ENCODE peak calls at places on chromosome 9, in nine cellular contexts. One of them, this sample, is unnamed.

GRCh38 chr9:7117676-7118561 is 360.1 kb downstream of the KDM4C start:
- DNase-seq in astrocyte of the spinal cord: peak; percentile 35
- DNase-seq in left ventricle myocardium inferior: no peak
- DNase-seq in PC-9: no peak
- DNase-seq in cardiac muscle cell: no peak
- DNase-seq in cardiac fibroblast: peak; percentile 46
- DNase-seq in fibroblast of pulmonary artery: peak; percentile 48
- DNase-seq in psoas muscle: no peak
- DNase-seq in pancreas: no peak
- DNase-seq in this sample: peak; percentile 69

GRCh38 chr9:28318515-28318914 is 745.2 kb upstream of the C9orf72 start:
- DNase-seq in astrocyte of the spinal cord: no peak
- DNase-seq in left ventricle myocardium inferior: no peak
- DNase-seq in PC-9: no peak
- DNase-seq in cardiac muscle cell: no peak
- DNase-seq in cardiac fibroblast: no peak
- DNase-seq in fibroblast of pulmonary artery: no peak
- DNase-seq in psoas muscle: no peak
- DNase-seq in pancreas: no peak
- DNase-seq in this sample: no peak

GRCh38 chr9:19411316-19411715 is 2.5 kb downstream of the ACER2 start:
- DNase-seq in astrocyte of the spinal cord: no peak
- DNase-seq in left ventricle myocardium inferior: no peak
- DNase-seq in PC-9: no peak
- DNase-seq in cardiac muscle cell: no peak
- DNase-seq in cardiac fibroblast: peak; percentile 47
- DNase-seq in fibroblast of pulmonary artery: peak; percentile 56
- DNase-seq in psoas muscle: no peak
- DNase-seq in pancreas: no peak
- DNase-seq in this sample: peak; percentile 84

GRCh38 chr9:34637356-34638137 is at the start of gene SIGMAR1:
- DNase-seq in astrocyte of the spinal cord: peak; percentile 93
- DNase-seq in left ventricle myocardium inferior: peak; percentile 94
- DNase-seq in PC-9: peak; percentile 89
- DNase-seq in cardiac muscle cell: peak; percentile 94
- DNase-seq in cardiac fibroblast: peak; percentile 95
- DNase-seq in fibroblast of pulmonary artery: peak; percentile 92
- DNase-seq in psoas muscle: peak; percentile 97
- DNase-seq in pancreas: peak; percentile 96
- DNase-seq in this sample: peak; percentile 94

GRCh38 chr9:76817489-76817888 is 53.3 kb downstream of the PCA3 start:
- DNase-seq in astrocyte of the spinal cord: peak; percentile 71
- DNase-seq in left ventricle myocardium inferior: no peak
- DNase-seq in PC-9: no peak
- DNase-seq in cardiac muscle cell: no peak
- DNase-seq in cardiac fibroblast: peak; percentile 36
- DNase-seq in fibroblast of pulmonary artery: peak; percentile 53
- DNase-seq in psoas muscle: no peak
- DNase-seq in pancreas: no peak
- DNase-seq in this sample: peak; percentile 81

GRCh38 chr9:20636883-20637440 is 14.7 kb upstream of the MLLT3 start:
- DNase-seq in astrocyte of the spinal cord: peak; percentile 37
- DNase-seq in left ventricle myocardium inferior: no peak
- DNase-seq in PC-9: no peak
- DNase-seq in cardiac muscle cell: no peak
- DNase-seq in cardiac fibroblast: peak; percentile 49
- DNase-seq in fibroblast of pulmonary artery: peak; percentile 65
- DNase-seq in psoas muscle: no peak
- DNase-seq in pancreas: no peak
- DNase-seq in this sample: peak; percentile 68

GRCh38 chr9:110875275-110875674 is 163.0 kb downstream of the LPAR1 start:
- DNase-seq in astrocyte of the spinal cord: no peak
- DNase-seq in left ventricle myocardium inferior: peak; percentile 32
- DNase-seq in PC-9: no peak
- DNase-seq in cardiac muscle cell: peak; percentile 8
- DNase-seq in cardiac fibroblast: no peak
- DNase-seq in fibroblast of pulmonary artery: no peak
- DNase-seq in psoas muscle: peak; percentile 61
- DNase-seq in pancreas: no peak
- DNase-seq in this sample: no peak

GRCh38 chr9:3256571-3256970 is 269.2 kb downstream of the RFX3 start:
- DNase-seq in astrocyte of the spinal cord: no peak
- DNase-seq in left ventricle myocardium inferior: no peak
- DNase-seq in PC-9: no peak
- DNase-seq in cardiac muscle cell: no peak
- DNase-seq in cardiac fibroblast: no peak
- DNase-seq in fibroblast of pulmonary artery: no peak
- DNase-seq in psoas muscle: no peak
- DNase-seq in pancreas: no peak
- DNase-seq in this sample: no peak

GRCh38 chr9:131270171-131271015 is 5.9 kb downstream of the FAM78A start:
- DNase-seq in astrocyte of the spinal cord: no peak
- DNase-seq in left ventricle myocardium inferior: peak; percentile 85
- DNase-seq in PC-9: no peak
- DNase-seq in cardiac muscle cell: no peak
- DNase-seq in cardiac fibroblast: peak; percentile 30
- DNase-seq in fibroblast of pulmonary artery: peak; percentile 44
- DNase-seq in psoas muscle: peak; percentile 90
- DNase-seq in pancreas: no peak
- DNase-seq in this sample: no peak

DNA sequence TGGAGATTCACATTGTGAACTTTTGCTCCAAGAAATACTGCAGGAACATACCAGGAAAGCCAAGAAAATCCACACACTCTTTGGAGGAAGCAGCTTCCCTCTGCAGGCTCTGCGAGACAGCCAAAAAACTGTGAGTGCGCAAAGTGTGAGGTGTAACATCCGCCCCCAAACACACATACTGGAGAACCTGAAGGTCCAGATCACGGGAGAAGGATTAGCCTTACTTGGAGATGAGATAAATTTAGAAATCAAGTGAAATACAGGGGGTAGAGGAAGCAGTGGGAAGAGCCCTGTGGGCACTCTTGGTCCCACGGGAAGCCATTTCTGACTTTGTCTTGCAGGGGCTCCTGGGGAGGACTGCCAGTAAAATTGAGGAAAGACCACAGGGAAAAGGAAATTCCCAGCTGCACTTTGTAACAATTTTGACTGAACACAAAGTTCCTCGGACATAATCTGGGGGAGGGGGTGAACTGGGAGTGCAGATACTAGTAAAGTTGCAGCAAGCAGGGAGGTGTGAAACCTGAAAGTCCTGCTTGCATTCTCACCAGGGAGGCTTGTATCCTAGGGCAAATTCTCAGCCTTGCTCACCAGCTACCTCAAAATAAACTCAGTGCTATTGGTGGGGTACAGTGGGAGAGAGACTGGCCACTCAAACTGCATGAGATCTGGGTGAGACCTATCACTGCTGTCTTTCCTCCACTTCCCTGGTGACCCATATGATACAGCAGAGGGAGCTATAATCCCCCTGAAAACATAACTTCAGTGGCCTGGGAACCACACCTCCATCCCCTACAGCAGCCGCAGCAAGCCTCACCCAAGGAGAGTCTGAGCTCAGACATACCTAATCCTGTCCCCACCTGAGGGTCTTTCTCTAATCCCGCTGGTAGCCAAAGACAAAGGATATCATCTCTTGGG is 109.1 kb downstream of the ALDH1A1 start:
- DNase-seq in astrocyte of the spinal cord: no peak
- DNase-seq in left ventricle myocardium inferior: no peak
- DNase-seq in PC-9: no peak
- DNase-seq in cardiac muscle cell: no peak
- DNase-seq in cardiac fibroblast: peak; percentile 11
- DNase-seq in fibroblast of pulmonary artery: no peak
- DNase-seq in psoas muscle: no peak
- DNase-seq in pancreas: no peak
- DNase-seq in this sample: peak; percentile 13
- TF ChIP-seq CTCF in astrocyte of the spinal cord: no peak
- TF ChIP-seq CTCF in left ventricle myocardium inferior: no peak
- TF ChIP-seq CTCF in PC-9: peak; percentile 44
- TF ChIP-seq CTCF in cardiac muscle cell: peak; percentile 31
- TF ChIP-seq CTCF in cardiac fibroblast: peak; percentile 6
- TF ChIP-seq CTCF in fibroblast of pulmonary artery: peak; percentile 19
- TF ChIP-seq CTCF in psoas muscle: no peak
- TF ChIP-seq CTCF in pancreas: no peak
- TF ChIP-seq CTCF in this sample: peak; percentile 33

DNA sequence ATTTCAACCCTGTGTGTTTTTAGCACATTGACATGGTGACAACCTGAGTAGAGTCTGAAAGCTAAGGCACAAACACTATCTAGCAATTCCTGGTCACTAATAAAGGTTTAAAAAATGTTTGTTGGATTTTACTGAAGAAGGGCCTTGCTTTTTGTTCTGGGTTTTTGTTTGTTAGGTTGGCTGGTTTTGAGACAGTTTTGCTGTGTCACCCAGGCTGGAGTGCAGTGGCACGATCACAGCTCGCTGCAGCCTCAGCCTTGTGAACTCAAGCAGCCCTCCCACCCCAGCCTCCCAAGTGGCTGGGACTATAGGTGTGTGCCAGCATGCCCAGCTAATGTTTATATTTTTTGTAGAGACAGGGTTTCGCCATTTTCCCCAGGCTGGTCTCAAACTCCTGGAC is 39.0 kb downstream of the PRKACG start:
- DNase-seq in astrocyte of the spinal cord: no peak
- DNase-seq in left ventricle myocardium inferior: no peak
- DNase-seq in PC-9: no peak
- DNase-seq in cardiac muscle cell: peak; percentile 23
- DNase-seq in cardiac fibroblast: no peak
- DNase-seq in fibroblast of pulmonary artery: no peak
- DNase-seq in psoas muscle: no peak
- DNase-seq in pancreas: no peak
- DNase-seq in this sample: no peak
- H3K4me3 ChIP-seq in astrocyte of the spinal cord: no peak overlapping the region
- H3K4me3 ChIP-seq in left ventricle myocardium inferior: peak overlapping the region; percentile 61
- H3K4me3 ChIP-seq in PC-9: no peak overlapping the region
- H3K4me3 ChIP-seq in cardiac muscle cell: no peak overlapping the region
- H3K4me3 ChIP-seq in cardiac fibroblast: no peak overlapping the region
- H3K4me3 ChIP-seq in fibroblast of pulmonary artery: no peak overlapping the region
- H3K4me3 ChIP-seq in psoas muscle: peak overlapping the region; percentile 30
- H3K4me3 ChIP-seq in pancreas: no peak overlapping the region
- H3K4me3 ChIP-seq in this sample: no peak overlapping the region

DNA sequence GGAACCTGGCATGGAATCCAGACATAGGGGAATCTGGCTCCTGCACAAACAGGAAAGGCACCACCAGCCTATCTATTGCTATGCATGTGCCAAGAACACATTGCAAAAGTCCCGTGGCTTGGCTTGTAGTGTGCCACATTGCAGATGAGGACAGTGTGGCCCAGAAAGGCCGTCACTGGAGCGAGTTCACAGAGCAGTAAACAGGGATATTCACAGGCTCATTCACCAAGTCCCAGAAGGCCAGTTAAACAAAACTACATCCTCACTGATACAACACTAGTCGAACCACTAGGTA is 39.6 kb upstream of the TRIM32 start:
- DNase-seq in astrocyte of the spinal cord: no peak
- DNase-seq in left ventricle myocardium inferior: peak; percentile 56
- DNase-seq in PC-9: no peak
- DNase-seq in cardiac muscle cell: no peak
- DNase-seq in cardiac fibroblast: no peak
- DNase-seq in fibroblast of pulmonary artery: no peak
- DNase-seq in psoas muscle: peak; percentile 83
- DNase-seq in pancreas: no peak
- DNase-seq in this sample: no peak
- TF ChIP-seq CTCF in astrocyte of the spinal cord: no peak
- TF ChIP-seq CTCF in left ventricle myocardium inferior: peak; percentile 1
- TF ChIP-seq CTCF in PC-9: peak; percentile 13
- TF ChIP-seq CTCF in cardiac muscle cell: no peak
- TF ChIP-seq CTCF in cardiac fibroblast: no peak
- TF ChIP-seq CTCF in fibroblast of pulmonary artery: no peak
- TF ChIP-seq CTCF in psoas muscle: no peak
- TF ChIP-seq CTCF in pancreas: no peak
- TF ChIP-seq CTCF in this sample: no peak

DNA sequence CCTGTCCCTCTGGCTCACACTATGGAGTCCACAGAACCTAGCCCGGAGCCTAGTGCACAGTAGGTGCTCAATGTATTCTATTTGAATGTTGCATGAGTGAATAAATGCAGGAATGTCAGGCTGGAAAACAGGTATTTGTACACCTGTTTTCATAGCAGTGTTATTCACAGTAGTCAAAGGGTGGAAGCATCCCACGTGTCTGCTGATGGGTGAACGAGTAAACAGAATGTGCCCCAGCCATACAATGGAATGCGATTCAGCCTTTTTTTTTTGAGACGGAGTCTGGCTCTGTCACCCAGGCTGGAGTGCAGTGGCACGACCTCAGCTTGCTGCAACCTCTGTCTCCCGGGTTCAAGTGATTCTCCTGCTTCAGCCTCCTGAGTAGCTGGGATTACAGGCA is 31.5 kb upstream of the IER5L start:
- DNase-seq in astrocyte of the spinal cord: no peak
- DNase-seq in left ventricle myocardium inferior: no peak
- DNase-seq in PC-9: peak; percentile 27
- DNase-seq in cardiac muscle cell: no peak
- DNase-seq in cardiac fibroblast: no peak
- DNase-seq in fibroblast of pulmonary artery: no peak
- DNase-seq in psoas muscle: no peak
- DNase-seq in pancreas: no peak
- DNase-seq in this sample: no peak
- H3K4me3 ChIP-seq in astrocyte of the spinal cord: no peak overlapping the region
- H3K4me3 ChIP-seq in left ventricle myocardium inferior: no peak overlapping the region
- H3K4me3 ChIP-seq in PC-9: no peak overlapping the region
- H3K4me3 ChIP-seq in cardiac muscle cell: no peak overlapping the region
- H3K4me3 ChIP-seq in cardiac fibroblast: no peak overlapping the region
- H3K4me3 ChIP-seq in fibroblast of pulmonary artery: no peak overlapping the region
- H3K4me3 ChIP-seq in psoas muscle: no peak overlapping the region
- H3K4me3 ChIP-seq in pancreas: no peak overlapping the region
- H3K4me3 ChIP-seq in this sample: no peak overlapping the region

GRCh38 chr9:78121488-78121887 is 89.9 kb upstream of the GNAQ start:
- DNase-seq in astrocyte of the spinal cord: peak; percentile 67
- DNase-seq in left ventricle myocardium inferior: peak; percentile 45
- DNase-seq in PC-9: peak; percentile 70
- DNase-seq in cardiac muscle cell: peak; percentile 76
- DNase-seq in cardiac fibroblast: peak; percentile 76
- DNase-seq in fibroblast of pulmonary artery: peak; percentile 77
- DNase-seq in psoas muscle: peak; percentile 60
- DNase-seq in pancreas: peak; percentile 80
- DNase-seq in this sample: peak; percentile 81
- TF ChIP-seq CTCF in astrocyte of the spinal cord: peak; percentile 75
- TF ChIP-seq CTCF in left ventricle myocardium inferior: peak; percentile 60
- TF ChIP-seq CTCF in PC-9: peak; percentile 76
- TF ChIP-seq CTCF in cardiac muscle cell: peak; percentile 81
- TF ChIP-seq CTCF in cardiac fibroblast: peak; percentile 76
- TF ChIP-seq CTCF in fibroblast of pulmonary artery: peak; percentile 81
- TF ChIP-seq CTCF in psoas muscle: peak; percentile 47
- TF ChIP-seq CTCF in pancreas: peak; percentile 67
- TF ChIP-seq CTCF in this sample: peak; percentile 88

DNA sequence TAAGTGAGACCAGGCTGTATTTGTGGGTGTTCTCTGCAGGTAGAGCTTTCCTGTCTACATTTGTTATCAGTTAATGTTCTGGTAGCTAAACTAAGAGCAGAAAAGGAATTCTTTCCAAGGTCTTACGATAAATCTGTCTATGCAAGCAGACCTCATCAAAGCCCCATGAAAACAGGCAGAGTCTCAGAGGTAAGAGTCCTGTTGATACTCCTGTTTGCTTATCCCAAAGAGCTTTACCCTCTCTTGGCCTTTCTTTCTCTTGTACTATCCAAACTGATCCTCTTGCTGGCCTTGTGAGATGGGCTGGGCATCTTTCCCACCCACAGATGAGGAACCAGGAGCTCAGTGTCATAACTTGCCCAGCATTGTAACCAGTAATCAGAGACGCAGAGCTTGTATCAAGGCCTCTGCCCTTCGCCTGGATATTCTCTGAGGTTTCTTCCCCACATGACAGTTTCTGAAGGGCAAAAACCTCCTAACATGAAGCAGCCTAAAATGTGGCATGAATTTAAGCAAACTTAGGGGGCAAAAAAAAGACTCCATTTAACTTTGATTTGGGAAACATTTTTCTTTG is 33.5 kb downstream of the PRKACG start:
- DNase-seq in astrocyte of the spinal cord: no peak
- DNase-seq in left ventricle myocardium inferior: no peak
- DNase-seq in PC-9: no peak
- DNase-seq in cardiac muscle cell: peak; percentile 19
- DNase-seq in cardiac fibroblast: no peak
- DNase-seq in fibroblast of pulmonary artery: no peak
- DNase-seq in psoas muscle: no peak
- DNase-seq in pancreas: no peak
- DNase-seq in this sample: no peak
- H3K4me3 ChIP-seq in astrocyte of the spinal cord: no peak overlapping the region
- H3K4me3 ChIP-seq in left ventricle myocardium inferior: no peak overlapping the region
- H3K4me3 ChIP-seq in PC-9: no peak overlapping the region
- H3K4me3 ChIP-seq in cardiac muscle cell: no peak overlapping the region
- H3K4me3 ChIP-seq in cardiac fibroblast: no peak overlapping the region
- H3K4me3 ChIP-seq in fibroblast of pulmonary artery: no peak overlapping the region
- H3K4me3 ChIP-seq in psoas muscle: no peak overlapping the region
- H3K4me3 ChIP-seq in pancreas: no peak overlapping the region
- H3K4me3 ChIP-seq in this sample: no peak overlapping the region